ENCODE peak calls at places on chromosomes 7 and 10, in four cellular contexts. Z is stimulated activated naive CD4-positive, alpha-beta T cell; U is GM23338; O is M059J. K is an unnamed sample.
A peak's percentile ranks its signal among the peaks of the same experiment; 100 is the strongest.

GRCh38 chr7:17771901-17772408 is 168.3 kb downstream of the SNX13 start:
- DNase-seq in Z (no peak), U (peak; percentile 23), O (no peak), K (no peak)

GRCh38 chr10:21334891-21335696 is 190.4 kb downstream of the SKIDA1 start:
- DNase-seq in Z (no peak), U (no peak), O (peak; percentile 85), K (peak; percentile 89)

GRCh38 chr7:142956951-142957623 is 5.1 kb downstream of the KEL start:
- DNase-seq in Z (no peak), U (no peak), O (peak; percentile 37), K (peak; percentile 16)

GRCh38 chr7:42193457-42194111 is 43.4 kb downstream of the GLI3 start:
- DNase-seq in Z (no peak), U (no peak), O (no peak), K (no peak)

GRCh38 chr7:108109216-108109908 is 20.8 kb downstream of the LAMB4 start:
- DNase-seq in Z (no peak), U (peak; percentile 27), O (peak; percentile 37), K (no peak)

GRCh38 chr10:580796-581195 is 108.7 kb downstream of the DIP2C start:
- DNase-seq in Z (no peak), U (no peak), O (peak; percentile 78), K (peak; percentile 91)

GRCh38 chr10:126913316-126913715 is 8.1 kb downstream of the DOCK1 start:
- DNase-seq in Z (no peak), U (no peak), O (no peak), K (no peak)

GRCh38 chr7:93092757-93093370 is 24.9 kb downstream of the SAMD9 start:
- DNase-seq in Z (no peak), U (peak; percentile 66), O (peak; percentile 46), K (peak; percentile 38)

GRCh38 chr10:47383254-47384147 is 592 bp downstream of the ZNF488 start:
- DNase-seq in Z (no peak), U (peak; percentile 88), O (no peak), K (no peak)

GRCh38 chr7:46145412-46145811 is 224.3 kb upstream of the IGFBP3 start:
- DNase-seq in Z (no peak), U (peak; percentile 92), O (peak; percentile 99), K (peak; percentile 71)

GRCh38 chr7:47458057-47458456 is 123.9 kb downstream of the TNS3 start:
- DNase-seq in Z (no peak), U (no peak), O (peak; percentile 88), K (peak; percentile 45)

GRCh38 chr10:12279281-12279680 is 70.1 kb upstream of the CAMK1D start:
- DNase-seq in Z (no peak), U (no peak), O (no peak), K (no peak)

GRCh38 chr10:97499561-97500296 is 1.0 kb downstream of the UBTD1 start:
- DNase-seq in Z (no peak), U (peak; percentile 35), O (peak; percentile 68), K (peak; percentile 35)